ENCODE peak calls at places on chromosome 10, in seven cellular contexts. S is tibial nerve, D is sigmoid colon, V is testis, P is spleen, O is uterus, C is IMR-90. W is an unnamed sample.

GRCh38 chr10:29426420-29426819 is 137.6 kb downstream of the LYZL1 start:
- DNase-seq in S (no peak), D (no peak), V (no peak), P (no peak), O (no peak), C (no peak), W (no peak)

GRCh38 chr10:133258066-133258817 is 18.4 kb downstream of the ADAM8 start:
- DNase-seq in S (no peak), D (no peak), V (no peak), P (peak; percentile 90), O (no peak), C (no peak), W (no peak)

GRCh38 chr10:125024496-125025234 is 82.7 kb downstream of the ZRANB1 start:
- DNase-seq in S (no peak), D (no peak), V (no peak), P (no peak), O (no peak), C (no peak), W (no peak)

GRCh38 chr10:43781480-43782361 is 133.0 kb upstream of the ZNF32 start:
- DNase-seq in S (no peak), D (no peak), V (no peak), P (no peak), O (no peak), C (peak; percentile 15), W (no peak)

GRCh38 chr10:3464760-3465405 is 292.3 kb upstream of the PITRM1 start:
- DNase-seq in S (no peak), D (no peak), V (no peak), P (no peak), O (no peak), C (peak; percentile 17), W (no peak)

GRCh38 chr10:92126100-92126650 is 164.7 kb downstream of the CPEB3 start:
- DNase-seq in S (no peak), D (no peak), V (no peak), P (no peak), O (no peak), C (peak; percentile 20), W (no peak)

GRCh38 chr10:86354761-86355540 is 11.6 kb downstream of the GRID1 start:
- DNase-seq in S (no peak), D (no peak), V (no peak), P (peak; percentile 70), O (no peak), C (no peak), W (no peak)

GRCh38 chr10:79072041-79072441 is 3.3 kb downstream of the ZMIZ1 start:
- DNase-seq in S (no peak), D (no peak), V (peak; percentile 30), P (no peak), O (no peak), C (peak; percentile 38), W (no peak)

GRCh38 chr10:75245354-75246001 is 9.7 kb upstream of the COMTD1 start:
- DNase-seq in S (no peak), D (peak; percentile 35), V (no peak), P (no peak), O (no peak), C (no peak), W (no peak)

GRCh38 chr10:43299579-43299978 is 32.7 kb upstream of the RASGEF1A start:
- DNase-seq in S (no peak), D (no peak), V (no peak), P (no peak), O (no peak), C (no peak), W (no peak)

GRCh38 chr10:132889091-132889490 is 53.3 kb downstream of the CFAP46 start:
- DNase-seq in S (no peak), D (peak; percentile 37), V (no peak), P (peak; percentile 59), O (no peak), C (peak; percentile 10), W (no peak)

GRCh38 chr10:27620425-27621397 is 116.6 kb downstream of the RAB18 start:
- DNase-seq in S (no peak), D (peak; percentile 69), V (peak; percentile 37), P (no peak), O (peak; percentile 64), C (peak; percentile 58), W (no peak)

GRCh38 chr10:6786579-6787031 is 206.5 kb upstream of the PRKCQ start:
- DNase-seq in S (no peak), D (no peak), V (peak; percentile 42), P (no peak), O (peak; percentile 29), C (peak; percentile 79), W (no peak)

GRCh38 chr10:117647306-117647705 is 104.8 kb downstream of the EMX2 start:
- DNase-seq in S (no peak), D (no peak), V (no peak), P (no peak), O (no peak), C (no peak), W (no peak)

GRCh38 chr10:8402469-8403074 is 348.1 kb downstream of the GATA3 start:
- DNase-seq in S (no peak), D (no peak), V (no peak), P (no peak), O (no peak), C (no peak), W (no peak)

GRCh38 chr10:123044391-123044790 is 35.6 kb downstream of the ACADSB start:
- DNase-seq in S (no peak), D (no peak), V (no peak), P (no peak), O (no peak), C (peak; percentile 5), W (no peak)

GRCh38 chr10:23976285-23976684 is 232.7 kb upstream of the KIAA1217 start:
- DNase-seq in S (no peak), D (no peak), V (no peak), P (no peak), O (no peak), C (no peak), W (no peak)

GRCh38 chr10:120600871-120601644 is 144.0 kb downstream of the PLPP4 start:
- DNase-seq in S (no peak), D (no peak), V (no peak), P (no peak), O (no peak), C (no peak), W (no peak)

GRCh38 chr10:31018977-31019376 is 12.7 kb downstream of the ZNF438 start:
- DNase-seq in S (no peak), D (no peak), V (no peak), P (no peak), O (no peak), C (no peak), W (no peak)

GRCh38 chr10:5477948-5478693 is 21.2 kb downstream of the CALML5 start:
- DNase-seq in S (no peak), D (peak; percentile 34), V (no peak), P (no peak), O (no peak), C (no peak), W (no peak)

GRCh38 chr10:16392661-16393060 is 44.1 kb upstream of the PTER start:
- DNase-seq in S (no peak), D (no peak), V (no peak), P (no peak), O (no peak), C (no peak), W (no peak)

GRCh38 chr10:16384064-16384463 is 52.7 kb upstream of the PTER start:
- DNase-seq in S (no peak), D (no peak), V (no peak), P (no peak), O (no peak), C (no peak), W (no peak)

GRCh38 chr10:16381083-16381482 is 55.7 kb upstream of the PTER start:
- DNase-seq in S (no peak), D (no peak), V (no peak), P (no peak), O (no peak), C (no peak), W (no peak)

DNA sequence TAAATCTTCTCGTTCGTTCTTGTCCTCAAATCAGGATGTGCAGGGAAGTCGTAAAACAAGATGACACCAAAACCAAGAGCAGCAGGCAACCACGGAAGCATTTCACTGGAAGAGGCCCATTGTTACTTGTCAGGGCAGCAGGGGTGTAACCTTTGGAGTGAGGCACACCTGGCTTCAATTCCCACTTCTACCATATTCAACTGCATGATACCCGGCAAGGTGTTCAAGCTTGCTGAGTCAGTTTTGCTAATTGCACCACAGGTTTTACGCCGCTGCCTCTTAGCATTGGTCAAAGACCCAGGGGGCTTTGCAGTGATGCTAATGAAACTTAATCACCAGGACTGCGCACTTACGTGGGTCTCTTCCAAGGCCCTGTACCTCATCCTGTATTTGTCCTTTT is 50.0 kb upstream of the PTER start:
- DNase-seq in S (no peak), D (no peak), V (no peak), P (no peak), O (no peak), C (no peak), W (no peak)
- TF ChIP-seq POLR2A in S (no peak), D (no peak), V (no peak), P (no peak), O (no peak), C (no peak), W (no peak)

DNA sequence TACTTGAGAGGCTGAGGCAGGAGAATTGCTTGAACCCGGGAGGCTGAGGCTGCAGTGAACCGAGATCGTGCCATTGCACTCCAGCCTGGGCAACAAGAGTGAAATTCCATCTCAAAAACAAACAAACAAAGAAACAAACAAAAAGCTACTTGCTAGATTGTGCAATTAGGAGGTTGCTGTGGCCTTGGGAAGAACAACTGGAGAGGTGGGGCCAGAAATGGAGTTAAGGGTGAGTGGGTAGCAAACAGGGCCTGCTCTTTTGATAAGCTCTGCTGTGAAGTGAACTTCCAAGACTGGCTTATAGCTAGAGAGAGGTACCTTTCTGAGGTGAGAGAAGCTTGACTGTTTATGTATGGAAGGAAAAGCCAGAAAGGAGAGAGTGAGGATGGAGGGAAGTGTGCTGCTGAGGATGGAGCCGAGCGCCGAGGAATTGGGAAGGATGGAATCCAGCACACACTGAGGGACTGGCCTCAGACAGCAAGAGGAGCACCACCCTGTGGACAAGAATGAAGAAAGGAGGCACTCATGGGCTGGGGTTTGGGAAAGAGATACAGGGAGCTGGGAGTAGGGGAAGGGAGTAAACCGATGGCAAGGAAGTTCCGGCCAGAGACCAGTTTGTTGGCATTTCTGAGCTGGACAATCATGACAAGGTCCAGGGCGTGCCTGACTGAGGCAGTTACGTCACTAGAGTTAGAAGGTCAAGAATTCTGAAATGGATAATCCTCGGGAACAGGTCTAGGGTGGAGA is 7.0 kb upstream of the RPEL1 start:
- DNase-seq in S (no peak), D (no peak), V (peak; percentile 56), P (no peak), O (no peak), C (peak; percentile 61), W (no peak)
- TF ChIP-seq CTCF in S (peak; percentile 26), D (no peak), V (peak; percentile 27), P (no peak), O (no peak), C (peak; percentile 58), W (no peak)

GRCh38 chr10:73908853-73909611 is 1.9 kb upstream of the PLAU start:
- DNase-seq in S (no peak), D (peak; percentile 71), V (no peak), P (no peak), O (peak; percentile 48), C (peak; percentile 100), W (no peak)
- TF ChIP-seq POLR2A in S (no peak), D (no peak), V (no peak), P (no peak), O (no peak), C (peak; percentile 85), W (no peak)

DNA sequence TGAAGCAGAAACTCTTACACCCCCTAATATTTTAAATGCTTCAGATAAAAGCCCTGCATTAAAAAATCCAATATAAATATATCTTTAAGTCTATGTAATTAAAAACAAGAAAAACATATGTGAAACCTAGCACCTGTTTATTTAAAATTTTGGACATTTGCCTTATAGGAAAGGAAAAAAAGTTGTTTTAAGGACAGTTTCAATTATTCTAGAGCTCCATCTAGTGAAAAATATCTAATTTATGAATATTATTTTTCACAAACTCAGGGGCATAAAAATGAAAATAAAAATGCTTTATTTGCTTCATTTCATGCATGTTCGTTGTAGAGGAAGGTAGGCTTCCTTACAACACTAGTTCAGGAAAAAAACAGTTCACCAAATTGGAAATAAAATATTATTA is 26.1 kb downstream of the ENKUR start:
- DNase-seq in S (no peak), D (no peak), V (no peak), P (no peak), O (no peak), C (peak; percentile 23), W (no peak)
- TF ChIP-seq CTCF in S (peak; percentile 38), D (peak; percentile 25), V (no peak), P (no peak), O (peak; percentile 37), C (peak; percentile 38), W (no peak)